ENCODE peak calls at places on chromosomes 12 and 14, in four cellular contexts. A is mammary epithelial cell, R is IMR-90, C is MM.1S. S is an unnamed sample.

GRCh38 chr14:50229646-50230045 is 1.7 kb downstream of the SOS2 start:
- DNase-seq in C (no peak), R (no peak), A (no peak), S (no peak)

GRCh38 chr12:70366581-70367267 is 634 bp downstream of the KCNMB4 start:
- DNase-seq in R (peak), C (peak), A (peak), S (no peak)

GRCh38 chr14:71116206-71117122 is 209.2 kb downstream of the PCNX1 start:
- DNase-seq in C (no peak), A (no peak), R (no peak), S (no peak)

GRCh38 chr14:34628681-34629135 is 1.2 kb downstream of the SNX6 start:
- DNase-seq in C (no peak), R (peak), A (no peak), S (no peak)

GRCh38 chr12:51954465-51955361 is 3.2 kb downstream of the ACVR1B start:
- DNase-seq in C (no peak), A (peak), R (no peak), S (no peak)

GRCh38 chr12:111122458-111122878 is 202.1 kb upstream of the MYL2 start:
- DNase-seq in A (no peak), C (no peak), R (no peak), S (no peak)

GRCh38 chr12:118359541-118359915 is 13.2 kb downstream of the TAOK3 start:
- DNase-seq in R (no peak), C (no peak), A (no peak), S (no peak)

GRCh38 chr12:124734224-124734788 is 129.4 kb downstream of the SCARB1 start:
- DNase-seq in A (no peak), R (peak), C (no peak), S (peak)

GRCh38 chr12:3882896-3883564 is 9.8 kb upstream of the PARP11 start:
- DNase-seq in R (peak), C (peak), A (peak), S (peak)

GRCh38 chr12:105493091-105493615 is 162.7 kb downstream of the C12orf75 start:
- DNase-seq in C (no peak), A (no peak), R (no peak), S (no peak)

DNA sequence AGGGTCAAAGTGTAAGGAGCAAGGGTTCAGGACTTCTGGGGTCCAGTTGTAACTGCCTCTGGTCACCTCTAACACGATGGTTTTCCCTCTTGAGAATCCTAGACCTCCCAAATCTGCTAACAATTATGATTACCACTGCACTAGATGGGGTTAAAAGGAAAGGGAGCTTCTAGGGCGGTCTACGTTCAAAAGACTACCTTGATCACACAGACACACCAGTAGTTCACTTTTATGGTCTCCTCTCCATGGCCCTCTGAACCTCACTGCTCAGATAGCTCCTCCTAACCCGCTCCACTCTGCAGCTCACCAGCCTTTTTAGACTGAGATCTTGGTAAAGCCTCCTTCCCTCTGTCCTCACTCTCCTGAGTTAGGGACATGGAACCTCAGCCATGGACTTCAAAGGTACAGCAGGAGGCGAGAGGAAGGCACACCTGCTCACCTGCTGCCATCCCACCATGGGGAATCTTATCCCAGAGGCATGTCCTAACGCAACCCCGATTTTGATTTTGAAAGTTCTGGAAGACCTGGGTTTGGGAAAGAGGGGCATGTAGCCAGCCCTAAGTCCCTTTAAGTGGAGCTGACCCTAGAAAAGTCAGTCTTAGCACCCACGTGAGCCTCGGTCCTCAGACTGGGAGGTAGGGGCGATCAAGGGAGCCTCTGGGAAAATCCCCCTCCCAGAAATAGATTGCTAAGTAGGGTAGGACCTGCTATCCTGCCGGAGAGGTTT is 1.4 kb downstream of the ZNF219 start:
- DNase-seq in R (no peak), A (no peak), C (no peak), S (no peak)
- H3K4me3 ChIP-seq in R (peak), A (peak), C (no peak), S (peak)

GRCh38 chr14:91395466-91395865 is 22.2 kb downstream of the CCDC88C start:
- DNase-seq in A (no peak), R (no peak), C (no peak), S (no peak)
- H3K9ac ChIP-seq in A (no peak), R (no peak), C (peak), S (no peak)

GRCh38 chr14:56809262-56810215 is 740 bp downstream of the OTX2 start:
- DNase-seq in C (no peak), R (no peak), A (no peak), S (no peak)

GRCh38 chr14:56805992-56806737 is 4.1 kb downstream of the OTX2 start:
- DNase-seq in A (no peak), C (no peak), R (no peak), S (no peak)

GRCh38 chr14:56808314-56809201 is 1.7 kb downstream of the OTX2 start:
- DNase-seq in R (no peak), C (no peak), A (no peak), S (no peak)

GRCh38 chr14:56805201-56805991 is 4.9 kb downstream of the OTX2 start:
- DNase-seq in A (no peak), R (no peak), C (no peak), S (peak)

GRCh38 chr14:56807586-56808168 is 2.6 kb downstream of the OTX2 start:
- DNase-seq in R (no peak), A (no peak), C (peak), S (no peak)
- H3K4me3 ChIP-seq in R (no peak), A (no peak), C (peak), S (peak)

GRCh38 chr12:63964301-63964700 is 119.8 kb downstream of the SRGAP1 start:
- DNase-seq in A (no peak), C (no peak), R (no peak), S (no peak)
- H3K9ac ChIP-seq in A (no peak), C (no peak), R (no peak), S (no peak)

DNA sequence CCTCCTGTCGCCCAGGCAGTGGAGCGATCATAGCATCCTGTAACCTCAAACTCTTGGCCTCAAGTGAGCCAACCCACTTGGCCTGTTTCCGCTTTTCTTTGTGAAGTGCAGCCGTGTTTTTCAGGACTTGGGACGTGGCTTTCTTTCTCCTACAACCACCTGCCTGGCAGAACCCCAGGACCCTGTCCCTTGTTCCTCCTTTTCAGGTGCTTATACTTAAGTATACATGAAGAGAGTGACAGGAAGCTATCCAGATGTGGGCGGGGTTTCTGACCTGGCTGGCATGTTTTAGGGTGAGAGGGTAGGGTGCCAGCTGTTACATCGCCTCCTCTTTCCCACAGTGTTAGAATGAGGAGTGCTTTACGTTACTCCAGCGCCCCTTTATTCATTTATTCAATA is 684 bp downstream of the ZNF140 start:
- DNase-seq in A (no peak), R (no peak), C (no peak), S (no peak)
- H3K4me3 ChIP-seq in A (peak), R (peak), C (no peak), S (peak)

GRCh38 chr12:49904601-49905000 is 901 bp upstream of the FAIM2 start:
- DNase-seq in R (no peak), A (no peak), C (no peak), S (no peak)

GRCh38 chr12:49901986-49902385 is 1.7 kb downstream of the FAIM2 start:
- DNase-seq in A (no peak), C (no peak), R (no peak), S (no peak)

GRCh38 chr12:49902399-49903350 is 1.0 kb downstream of the FAIM2 start:
- DNase-seq in C (no peak), R (no peak), A (no peak), S (no peak)

GRCh38 chr12:49903351-49903699 is 375 bp downstream of the FAIM2 start:
- DNase-seq in C (no peak), R (no peak), A (no peak), S (no peak)

GRCh38 chr12:49903700-49904423 is at the start of gene FAIM2:
- DNase-seq in R (peak), A (no peak), C (no peak), S (no peak)
- H3K9ac ChIP-seq in R (peak), A (no peak), C (no peak), S (peak)

DNA sequence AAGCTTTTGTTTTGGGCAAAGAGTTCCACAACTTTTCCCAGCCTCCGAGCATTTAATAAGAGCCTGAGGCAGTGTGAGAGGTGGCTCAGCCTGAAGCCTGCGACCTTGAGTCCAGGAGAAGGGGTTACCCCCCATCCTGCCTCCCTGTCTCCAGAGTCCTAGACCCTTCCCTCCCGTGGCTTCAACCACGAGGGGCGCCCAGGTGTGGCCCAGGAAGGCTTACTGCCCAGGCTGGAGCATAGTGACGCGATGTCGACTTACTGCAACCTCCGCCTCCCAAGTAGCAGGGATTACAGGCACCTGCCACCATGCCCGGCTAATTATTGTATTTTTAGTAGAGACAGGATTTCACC is 641 bp downstream of the LRRC43 start:
- DNase-seq in C (no peak), R (no peak), A (no peak), S (no peak)
- H3K4me3 ChIP-seq in C (no peak), R (no peak), A (no peak), S (no peak)